ENCODE peak calls at places on chromosome 18, in ten cellular contexts. A, K, U, L, V, D, E, J, M and B are unnamed samples.

GRCh38 chr18:79070486-79070885 is 1.3 kb downstream of the ATP9B start:
- DNase-seq in J (no peak), U (no peak), K (no peak), M (no peak), D (peak), E (no peak), L (no peak), A (no peak), V (no peak), B (no peak)

GRCh38 chr18:5178519-5178918 is 18.5 kb downstream of the AKAIN1 start:
- DNase-seq in U (no peak), L (no peak), D (no peak), A (no peak), M (no peak), K (no peak), E (no peak), J (no peak), V (no peak), B (no peak)

GRCh38 chr18:22639626-22640025 is 221.9 kb upstream of the CTAGE1 start:
- DNase-seq in M (no peak), J (no peak), K (no peak), E (no peak), A (no peak), U (no peak), D (peak), L (no peak), V (no peak), B (no peak)

GRCh38 chr18:39460136-39460535 is 1894.5 kb upstream of the CELF4 start:
- DNase-seq in E (no peak), A (no peak), J (no peak), V (no peak), M (no peak), D (no peak), U (no peak), L (no peak), K (no peak), B (peak)

GRCh38 chr18:64017870-64018269 is 48.0 kb downstream of the SERPINB8 start:
- DNase-seq in D (peak), V (no peak), J (no peak), M (no peak), U (peak), A (peak), E (no peak), L (peak), K (peak), B (peak)

GRCh38 chr18:33755918-33756590 is 178.0 kb downstream of the ASXL3 start:
- DNase-seq in D (peak), A (peak), L (no peak), V (no peak), U (no peak), K (peak), M (peak), J (no peak), E (peak), B (peak)

GRCh38 chr18:24924066-24924716 is 427.8 kb downstream of the ZNF521 start:
- DNase-seq in M (no peak), U (peak), A (no peak), D (no peak), K (no peak), L (no peak), V (no peak), J (no peak), E (no peak), B (no peak)

GRCh38 chr18:37328946-37329719 is 236.5 kb downstream of the CELF4 start:
- DNase-seq in D (no peak), V (no peak), M (no peak), E (no peak), A (no peak), K (no peak), J (no peak), U (no peak), L (no peak), B (no peak)

GRCh38 chr18:56873441-56874140 is 222.4 kb downstream of the WDR7 start:
- DNase-seq in D (no peak), V (no peak), U (peak), M (no peak), E (peak), L (peak), K (peak), J (no peak), A (no peak), B (no peak)

GRCh38 chr18:76524900-76525698 is 30.1 kb upstream of the ZNF516 start:
- DNase-seq in L (peak), J (no peak), V (no peak), M (no peak), U (peak), A (peak), K (peak), E (no peak), D (peak), B (peak)

GRCh38 chr18:63869374-63869773 is 18.1 kb upstream of the SERPINB2 start:
- DNase-seq in A (peak), V (no peak), U (no peak), K (no peak), E (peak), M (no peak), L (no peak), J (no peak), D (peak), B (peak)

GRCh38 chr18:26663001-26663400 is 114.6 kb upstream of the KCTD1 start:
- DNase-seq in E (no peak), K (no peak), V (no peak), A (no peak), L (no peak), U (no peak), J (no peak), M (no peak), D (no peak), B (no peak)

GRCh38 chr18:54031243-54031642 is 193.2 kb downstream of the MBD2 start:
- DNase-seq in M (no peak), J (no peak), K (no peak), U (no peak), A (no peak), L (no peak), E (no peak), V (no peak), D (no peak), B (no peak)

GRCh38 chr18:63342206-63342605 is 22.6 kb upstream of the BCL2 start:
- DNase-seq in L (no peak), V (no peak), D (peak), E (no peak), A (no peak), J (no peak), K (peak), M (no peak), U (peak), B (peak)

DNA sequence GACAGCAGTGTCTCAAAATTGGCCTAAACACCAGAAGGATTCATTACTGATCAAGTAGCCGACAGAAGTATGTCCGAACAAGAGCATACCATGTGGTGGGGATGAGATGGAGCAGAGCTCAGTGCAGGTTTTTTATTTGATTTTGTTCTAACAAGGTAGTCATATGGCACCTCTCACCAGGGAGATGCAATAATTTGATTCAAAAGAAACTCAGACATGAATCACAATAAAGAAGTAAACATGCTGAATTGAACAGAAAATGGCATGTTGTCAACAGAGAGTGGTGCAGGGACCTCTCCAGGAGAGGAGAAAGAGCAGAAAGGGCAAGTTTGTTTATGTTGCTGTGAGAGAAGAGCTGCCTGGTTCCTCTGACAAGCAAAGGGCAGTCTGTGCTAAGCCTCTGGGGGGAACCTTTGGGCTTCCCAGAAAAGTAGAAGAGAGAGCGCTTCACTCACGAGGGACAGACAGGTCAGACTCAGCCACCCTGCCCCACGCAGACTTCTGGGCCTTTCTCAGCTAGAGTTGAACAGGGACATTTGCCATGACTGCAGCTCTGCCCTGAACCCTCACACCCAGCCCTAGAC is 351.3 kb upstream of the RAB12 start:
- DNase-seq in K (no peak), L (no peak), E (no peak), U (no peak), M (no peak), A (no peak), D (no peak), J (no peak), V (no peak), B (no peak)
- TF ChIP-seq CTCF in K (no peak), L (no peak), E (no peak), U (no peak), M (no peak), A (no peak), D (no peak), J (no peak), V (no peak), B (no peak)

GRCh38 chr18:47928466-47928865 is 2.0 kb downstream of the SMAD2 start:
- DNase-seq in U (no peak), L (no peak), M (no peak), E (no peak), K (no peak), V (no peak), D (peak), A (no peak), J (no peak), B (peak)
- H3K4me3 ChIP-seq in U (peak), L (no peak), M (peak), E (peak), K (peak), V (peak), D (peak), A (peak), J (peak), B (peak)

GRCh38 chr18:40938615-40939014 is 1016.4 kb upstream of the PIK3C3 start:
- DNase-seq in U (no peak), A (no peak), V (no peak), M (no peak), E (no peak), K (no peak), J (no peak), D (no peak), L (no peak), B (no peak)

GRCh38 chr18:40932862-40933261 is 1022.2 kb upstream of the PIK3C3 start:
- DNase-seq in J (no peak), K (no peak), D (no peak), A (no peak), M (no peak), U (no peak), L (no peak), E (no peak), V (no peak), B (no peak)

GRCh38 chr18:40937386-40937785 is 1017.6 kb upstream of the PIK3C3 start:
- DNase-seq in V (no peak), A (no peak), L (no peak), D (no peak), K (no peak), J (no peak), E (no peak), U (no peak), M (no peak), B (no peak)

GRCh38 chr18:40939636-40940035 is 1015.4 kb upstream of the PIK3C3 start:
- DNase-seq in E (peak), K (no peak), D (no peak), V (no peak), U (no peak), L (no peak), A (no peak), J (no peak), M (no peak), B (no peak)

GRCh38 chr18:40935423-40935822 is 1019.6 kb upstream of the PIK3C3 start:
- DNase-seq in V (no peak), K (peak), U (peak), A (peak), J (no peak), M (no peak), D (no peak), E (no peak), L (peak), B (no peak)
- TF ChIP-seq CTCF in V (no peak), K (peak), U (peak), A (peak), J (peak), M (peak), D (peak), E (no peak), L (peak), B (peak)

DNA sequence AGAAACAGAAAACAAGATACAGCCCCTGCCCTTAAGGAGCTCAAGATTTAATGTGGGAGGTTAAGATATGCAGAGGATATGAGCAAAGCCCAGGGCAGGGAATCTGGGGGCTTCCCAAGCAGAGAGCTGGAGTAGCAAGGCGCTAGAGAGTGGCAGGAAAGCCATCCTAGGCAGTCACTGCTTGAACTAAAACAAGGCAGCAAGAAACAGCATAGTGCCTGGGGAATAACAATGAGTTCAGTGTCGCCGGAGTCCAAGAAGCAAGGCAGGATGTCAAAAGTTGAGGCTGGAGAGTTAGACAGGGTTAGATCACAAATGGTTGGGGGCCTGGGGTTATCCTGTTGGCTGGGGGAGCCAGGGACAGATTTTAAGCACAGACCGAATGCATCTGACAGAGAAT is 24.6 kb downstream of the CDH2 start:
- DNase-seq in E (no peak), J (no peak), U (peak), V (no peak), K (no peak), L (no peak), D (no peak), M (no peak), A (no peak), B (no peak)
- H3K4me3 ChIP-seq in E (no peak), J (no peak), U (no peak), V (no peak), K (no peak), L (no peak), D (no peak), M (no peak), A (no peak), B (no peak)

DNA sequence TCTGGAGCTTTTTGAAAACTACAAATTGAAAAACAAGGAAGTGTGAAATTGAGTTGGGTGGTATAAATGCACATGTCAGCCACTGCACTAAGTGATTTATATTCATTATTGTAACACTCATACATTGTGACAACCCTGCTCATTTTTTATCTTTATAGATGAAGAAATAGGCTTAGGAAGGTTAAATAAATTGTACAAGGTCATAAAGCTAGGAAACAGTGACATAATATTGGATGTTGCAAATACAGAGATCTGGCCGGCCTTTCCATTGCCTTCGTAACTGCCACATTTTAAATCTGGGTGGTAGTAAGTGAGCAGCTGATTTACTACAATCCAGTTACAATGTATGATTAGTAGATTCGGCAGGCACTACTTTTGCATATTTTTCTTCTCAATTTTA is 76.6 kb upstream of the LPIN2 start:
- DNase-seq in A (no peak), E (no peak), J (no peak), M (no peak), K (no peak), L (no peak), V (no peak), D (no peak), U (no peak), B (no peak)
- TF ChIP-seq CTCF in A (no peak), E (no peak), J (no peak), M (no peak), K (no peak), L (no peak), V (no peak), D (no peak), U (no peak), B (no peak)

GRCh38 chr18:58768293-58768974 is 96.2 kb upstream of the ZNF532 start:
- DNase-seq in K (peak), M (no peak), E (peak), U (peak), J (peak), L (peak), D (peak), A (no peak), V (peak), B (peak)
- H3K4me3 ChIP-seq in K (no peak), M (peak), E (peak), U (peak), J (peak), L (peak), D (peak), A (peak), V (peak), B (peak)